ENCODE peak calls at places on chromosome 15, in eight cellular contexts. L is GM20000; V is left colon; F is HTR-8/SVneo; J is uterus; B is heart right ventricle; U is G401; I is stimulated activated CD8-positive, alpha-beta memory T cell treated with anti-CD3 and anti-CD28 coated beads, Interleukin-4, amount 100 ng/mL, for 48 hours. O is an unnamed sample.

GRCh38 chr15:90839187-90840071 is 29.0 kb upstream of the FURIN start:
- DNase-seq in B (no peak), L (no peak), F (no peak), J (no peak), I (no peak), V (peak), U (no peak), O (no peak)

GRCh38 chr15:41567870-41568269 is 8.9 kb downstream of the TYRO3 start:
- DNase-seq in I (no peak), J (no peak), V (no peak), L (no peak), B (no peak), U (no peak), F (no peak), O (no peak)

GRCh38 chr15:58279106-58279505 is 140.9 kb downstream of the AQP9 start:
- DNase-seq in B (no peak), L (no peak), U (peak), I (no peak), F (no peak), J (no peak), V (no peak), O (no peak)

GRCh38 chr15:51223771-51224229 is 114.6 kb downstream of the CYP19A1 start:
- DNase-seq in L (no peak), U (no peak), F (no peak), V (no peak), B (no peak), J (no peak), I (no peak), O (peak)

GRCh38 chr15:95129589-95129988 is 898.2 kb downstream of the MCTP2 start:
- DNase-seq in F (no peak), J (peak), U (no peak), I (no peak), V (peak), B (peak), L (no peak), O (no peak)

GRCh38 chr15:65305144-65305758 is 774 bp downstream of the RNU5B-1 start:
- DNase-seq in J (no peak), L (no peak), B (no peak), I (no peak), F (no peak), V (no peak), U (no peak), O (peak)

GRCh38 chr15:27868828-27869404 is 230.2 kb downstream of the OCA2 start:
- DNase-seq in B (no peak), J (no peak), V (no peak), L (no peak), F (no peak), I (no peak), U (no peak), O (no peak)

GRCh38 chr15:79179108-79179561 is 88.6 kb upstream of the RASGRF1 start:
- DNase-seq in U (no peak), J (no peak), V (no peak), I (no peak), L (no peak), F (peak), B (no peak), O (no peak)

GRCh38 chr15:27677951-27678350 is 421.2 kb downstream of the OCA2 start:
- DNase-seq in L (no peak), F (no peak), I (no peak), U (no peak), V (no peak), J (no peak), B (no peak), O (no peak)

GRCh38 chr15:84737005-84737404 is 11.4 kb upstream of the ZNF592 start:
- DNase-seq in J (no peak), L (no peak), B (no peak), U (no peak), F (no peak), V (no peak), I (no peak), O (no peak)

GRCh38 chr15:89472785-89473256 is 23.6 kb downstream of the RHCG start:
- DNase-seq in V (peak), B (no peak), I (peak), F (peak), U (peak), L (peak), J (no peak), O (no peak)

GRCh38 chr15:98841419-98841970 is 166.1 kb downstream of the PGPEP1L start:
- DNase-seq in J (no peak), L (no peak), B (no peak), U (no peak), V (no peak), I (no peak), F (no peak), O (no peak)

GRCh38 chr15:99628374-99629001 is 62.7 kb downstream of the MEF2A start:
- DNase-seq in U (no peak), B (no peak), I (no peak), F (no peak), J (no peak), V (no peak), L (no peak), O (no peak)